ENCODE peak calls at places on chromosome 14, in nine cellular contexts. W is right atrium auricular region, Z is upper lobe of left lung, V is ascending aorta, T is adrenal gland, Y is osteoblast, M is stomach, S is endothelial cell of umbilical vein, L is IMR-90. R is an unnamed sample. For H3K4me1, the result is how much of the 10 kb centered on the place peaks cover.

GRCh38 chr14:105853907-105854599 is 327.7 kb downstream of the TMEM121 start:
- DNase-seq in W (peak), Z (peak), V (no peak), T (no peak), Y (peak), M (no peak), S (no peak), L (no peak), R (peak)

GRCh38 chr14:75126121-75126544 is 715 bp downstream of the NEK9 start:
- DNase-seq in W (no peak), Z (no peak), V (no peak), T (no peak), Y (peak), M (no peak), S (peak), L (no peak), R (no peak)

GRCh38 chr14:76396714-76397187 is 20.8 kb downstream of the ESRRB start:
- DNase-seq in W (no peak), Z (peak), V (no peak), T (no peak), Y (no peak), M (no peak), S (no peak), L (no peak), R (no peak)

GRCh38 chr14:22488522-22489246 is 100.3 kb downstream of the DAD1 start:
- DNase-seq in W (no peak), Z (no peak), V (no peak), T (no peak), Y (no peak), M (no peak), S (no peak), L (no peak), R (no peak)

GRCh38 chr14:36719823-36720222 is 58.2 kb downstream of the PAX9 start:
- DNase-seq in W (no peak), Z (peak), V (no peak), T (no peak), Y (no peak), M (no peak), S (no peak), L (no peak), R (no peak)

GRCh38 chr14:58299665-58300202 is 1.4 kb downstream of the ARID4A start:
- DNase-seq in W (no peak), Z (no peak), V (no peak), T (peak), Y (peak), M (no peak), S (peak), L (no peak), R (no peak)

GRCh38 chr14:98798099-98798498 is 473.9 kb downstream of the BCL11B start:
- DNase-seq in W (no peak), Z (no peak), V (no peak), T (no peak), Y (no peak), M (no peak), S (no peak), L (no peak), R (no peak)

GRCh38 chr14:60170948-60171347 is 5.8 kb upstream of the DHRS7 start:
- DNase-seq in W (no peak), Z (no peak), V (no peak), T (no peak), Y (no peak), M (no peak), S (no peak), L (no peak), R (no peak)

GRCh38 chr14:99538733-99539132 is 57.5 kb downstream of the CCNK start:
- DNase-seq in W (no peak), Z (no peak), V (no peak), T (no peak), Y (no peak), M (no peak), S (no peak), L (no peak), R (no peak)

GRCh38 chr14:21867541-21867940 is 193.9 kb upstream of the OR4E1 start:
- DNase-seq in W (no peak), Z (no peak), V (no peak), T (no peak), Y (no peak), M (no peak), S (peak), L (peak), R (no peak)

GRCh38 chr14:89617471-89618291 is 200.6 kb upstream of the FOXN3 start:
- DNase-seq in W (peak), Z (no peak), V (peak), T (peak), Y (peak), M (peak), S (peak), L (peak), R (no peak)

GRCh38 chr14:93090826-93091583 is 24.7 kb downstream of the ITPK1 start:
- DNase-seq in W (no peak), Z (no peak), V (no peak), T (no peak), Y (peak), M (no peak), S (no peak), L (no peak), R (no peak)

GRCh38 chr14:100838493-100839440 is 12.8 kb downstream of the MEG3 start:
- DNase-seq in W (no peak), Z (no peak), V (no peak), T (no peak), Y (peak), M (no peak), S (no peak), L (peak), R (no peak)

GRCh38 chr14:60222820-60223219 is 26.2 kb upstream of the PPM1A start:
- DNase-seq in W (no peak), Z (no peak), V (no peak), T (no peak), Y (no peak), M (peak), S (no peak), L (no peak), R (no peak)

GRCh38 chr14:53156238-53156637 is 3.1 kb upstream of the DDHD1 start:
- DNase-seq in W (no peak), Z (no peak), V (no peak), T (no peak), Y (no peak), M (no peak), S (no peak), L (no peak), R (no peak)

GRCh38 chr14:62015945-62016344 is 253.7 kb downstream of the SNAPC1 start:
- DNase-seq in W (no peak), Z (no peak), V (no peak), T (no peak), Y (no peak), M (no peak), S (no peak), L (peak), R (no peak)

GRCh38 chr14:57199911-57200310 is 68.8 kb downstream of the EXOC5 start:
- DNase-seq in W (no peak), Z (no peak), V (no peak), T (no peak), Y (no peak), M (no peak), S (no peak), L (peak), R (no peak)

GRCh38 chr14:71592361-71592760 is 339.9 kb upstream of the RGS6 start:
- DNase-seq in W (no peak), Z (no peak), V (no peak), T (no peak), Y (no peak), M (peak), S (no peak), L (no peak), R (no peak)

GRCh38 chr14:44589180-44589579 is 82.1 kb upstream of the FSCB start:
- DNase-seq in W (no peak), Z (no peak), V (no peak), T (no peak), Y (no peak), M (no peak), S (no peak), L (no peak), R (no peak)

GRCh38 chr14:34971381-34971780 is 11.4 kb upstream of the SRP54 start:
- DNase-seq in W (no peak), Z (no peak), V (no peak), T (no peak), Y (no peak), M (no peak), S (peak), L (peak), R (no peak)

GRCh38 chr14:62081012-62081612 is 318.9 kb downstream of the SNAPC1 start:
- DNase-seq in W (no peak), Z (peak), V (no peak), T (no peak), Y (no peak), M (no peak), S (no peak), L (no peak), R (no peak)

GRCh38 chr14:63611078-63611477 is 30.6 kb downstream of the WDR89 start:
- DNase-seq in W (no peak), Z (no peak), V (no peak), T (no peak), Y (no peak), M (no peak), S (no peak), L (no peak), R (no peak)

GRCh38 chr14:87065366-87065765 is 927.6 kb downstream of the GALC start:
- DNase-seq in W (no peak), Z (no peak), V (no peak), T (no peak), Y (no peak), M (no peak), S (no peak), L (no peak), R (no peak)

GRCh38 chr14:100616854-100617714 is 29.9 kb upstream of the BEGAIN start:
- DNase-seq in W (no peak), Z (no peak), V (no peak), T (peak), Y (peak), M (no peak), S (no peak), L (no peak), R (no peak)

GRCh38 chr14:56092761-56093160 is 25.4 kb upstream of the PELI2 start:
- DNase-seq in W (no peak), Z (no peak), V (no peak), T (no peak), Y (no peak), M (no peak), S (no peak), L (no peak), R (no peak)

GRCh38 chr14:77140937-77141591 is 527 bp downstream of the ZDHHC22 start:
- DNase-seq in W (no peak), Z (peak), V (no peak), T (no peak), Y (peak), M (no peak), S (peak), L (peak), R (no peak)

GRCh38 chr14:71319646-71320045 is 412.4 kb downstream of the PCNX1 start:
- DNase-seq in W (no peak), Z (no peak), V (no peak), T (no peak), Y (no peak), M (no peak), S (no peak), L (peak), R (peak)

GRCh38 chr14:80427101-80427500 is 215.8 kb upstream of the DIO2 start:
- DNase-seq in W (no peak), Z (no peak), V (no peak), T (no peak), Y (no peak), M (no peak), S (no peak), L (peak), R (no peak)

GRCh38 chr14:95877633-95878032 is 1.0 kb downstream of the TUNAR start:
- DNase-seq in W (no peak), Z (no peak), V (no peak), T (no peak), Y (no peak), M (no peak), S (no peak), L (no peak), R (no peak)

GRCh38 chr14:31197671-31198070 is 9.9 kb downstream of the HECTD1 start:
- DNase-seq in W (no peak), Z (no peak), V (no peak), T (peak), Y (no peak), M (no peak), S (no peak), L (no peak), R (no peak)
- H3K4me1 ChIP-seq in W (under half), Z (half or more), V (under half), T (half or more), Y (under half), M (under half), S (under half), L (under half), R (half or more)

DNA sequence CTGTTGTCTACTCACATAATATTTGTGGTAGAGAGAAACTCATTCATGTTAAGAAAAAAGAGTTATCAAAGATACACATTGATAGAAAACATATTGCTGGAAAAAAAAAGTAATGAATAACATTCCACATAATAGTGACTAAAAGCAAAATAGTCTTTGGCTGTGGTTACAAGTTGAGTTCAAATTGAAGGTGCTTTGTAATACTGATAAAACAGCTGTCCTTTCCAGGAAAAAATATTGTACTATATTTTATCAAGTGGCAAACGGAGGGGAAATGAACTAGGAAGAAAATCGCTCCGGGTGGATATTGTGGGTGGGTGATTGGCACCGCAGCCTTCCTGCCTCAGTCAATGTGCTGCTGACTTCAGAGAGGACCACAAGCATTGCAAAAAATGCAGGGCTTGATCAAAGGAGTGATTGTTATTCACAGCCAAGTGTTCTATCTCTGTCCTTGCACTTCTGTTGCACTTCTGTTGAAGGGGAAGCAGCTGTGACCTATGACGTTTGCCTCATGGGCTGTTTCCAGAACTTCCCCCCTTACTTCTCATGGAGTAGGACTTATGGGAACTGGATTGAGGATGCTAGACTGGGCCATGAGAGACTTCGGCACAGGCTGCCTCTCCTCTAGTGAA is 114.4 kb downstream of the VRK1 start:
- DNase-seq in W (no peak), Z (no peak), V (no peak), T (no peak), Y (no peak), M (no peak), S (no peak), L (no peak), R (no peak)
- H3K27ac ChIP-seq in W (no peak), Z (no peak), V (no peak), T (no peak), Y (no peak), M (no peak), S (no peak), L (no peak), R (no peak)

GRCh38 chr14:81565441-81566290 is 32.0 kb upstream of the SEL1L start:
- DNase-seq in W (no peak), Z (no peak), V (no peak), T (peak), Y (peak), M (no peak), S (peak), L (no peak), R (no peak)
- TF ChIP-seq CTCF in W (peak), Z (peak), V (peak), T (peak), Y (peak), M (peak), S (no peak), L (peak), R (no peak)

GRCh38 chr14:91872011-91872476 is 4.7 kb upstream of the TC2N start:
- DNase-seq in W (no peak), Z (no peak), V (no peak), T (no peak), Y (no peak), M (peak), S (peak), L (no peak), R (no peak)

GRCh38 chr14:91875515-91876286 is 8.4 kb upstream of the TC2N start:
- DNase-seq in W (no peak), Z (no peak), V (no peak), T (no peak), Y (no peak), M (peak), S (no peak), L (no peak), R (no peak)

GRCh38 chr14:91870890-91871289 is 3.6 kb upstream of the TC2N start:
- DNase-seq in W (no peak), Z (no peak), V (no peak), T (no peak), Y (no peak), M (no peak), S (no peak), L (no peak), R (no peak)

GRCh38 chr14:91872517-91873470 is 5.5 kb upstream of the TC2N start:
- DNase-seq in W (peak), Z (peak), V (peak), T (peak), Y (no peak), M (peak), S (peak), L (peak), R (peak)

DNA sequence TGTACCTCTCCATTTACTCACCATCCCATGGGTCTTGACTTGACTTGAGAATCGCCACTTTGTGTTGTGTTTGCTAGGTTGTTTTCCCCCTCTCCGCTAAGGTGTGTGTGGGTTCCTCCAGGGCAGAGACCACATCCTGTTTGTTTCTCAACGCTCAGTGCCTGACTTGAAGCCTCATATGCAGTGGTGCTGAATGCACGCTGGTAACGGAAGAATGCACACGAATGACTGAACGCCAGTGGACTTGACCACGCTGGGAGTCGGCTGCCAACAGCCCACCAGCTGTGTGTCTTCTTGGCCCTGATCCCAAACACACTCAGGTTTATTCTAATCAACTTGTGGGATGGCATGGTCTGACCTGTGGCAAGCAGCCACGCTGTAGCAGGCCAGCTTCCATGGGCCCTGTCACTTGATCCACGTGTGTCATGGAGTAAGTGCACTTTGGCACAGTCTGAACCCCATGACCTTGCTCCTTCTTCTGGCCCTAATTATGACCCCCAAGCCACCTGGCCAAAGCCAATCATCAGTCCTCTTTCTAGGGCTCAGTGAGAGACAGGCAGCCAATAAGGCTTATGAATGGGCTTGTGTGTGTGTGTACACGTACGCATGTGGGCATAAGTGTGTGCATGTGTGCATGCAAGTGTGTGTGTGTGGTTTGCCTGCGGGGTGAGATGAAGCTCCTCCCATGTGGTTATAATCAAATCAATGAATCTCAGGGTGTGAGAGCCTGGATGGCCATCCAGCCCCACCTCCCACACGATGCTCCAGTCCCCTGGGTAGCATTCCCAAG is 6.3 kb upstream of the TC2N start:
- DNase-seq in W (no peak), Z (no peak), V (no peak), T (no peak), Y (no peak), M (peak), S (no peak), L (peak), R (no peak)
- H3K4me1 ChIP-seq in W (under half), Z (under half), V (under half), T (under half), Y (under half), M (half or more), S (under half), L (under half), R (under half)

GRCh38 chr14:68146812-68147211 is 327.2 kb downstream of the RAD51B start:
- DNase-seq in W (no peak), Z (no peak), V (no peak), T (no peak), Y (peak), M (no peak), S (no peak), L (peak), R (no peak)
- H3K27ac ChIP-seq in W (peak), Z (peak), V (peak), T (no peak), Y (peak), M (peak), S (no peak), L (no peak), R (peak)

R was measured in vagina.